ENCODE peak calls at places on chromosome X, in nine cellular contexts. One of them, this sample, is unnamed.

GRCh38 chrX:154002215-154002719 is 17.4 kb downstream of the IRAK1 start:
- DNase-seq in M059J: peak
- DNase-seq in NCI-H1417: peak
- DNase-seq in GM04503: peak
- DNase-seq in head of caudate nucleus: peak
- DNase-seq in ureter: no peak
- DNase-seq in iPS-NIHi11: no peak
- DNase-seq in retina: peak
- DNase-seq in activated CD4-positive, alpha-beta T cell treated with anti-CD3 and anti-CD28 coated beads, Interleukin-2, amount 50 U/mL, for 24 hours: no peak
- DNase-seq in this sample: no peak

GRCh38 chrX:35439692-35440091 is 358.4 kb upstream of the MAGEB16 start:
- DNase-seq in ureter: no peak
- DNase-seq in GM04503: no peak
- DNase-seq in activated CD4-positive, alpha-beta T cell treated with anti-CD3 and anti-CD28 coated beads, Interleukin-2, amount 50 U/mL, for 24 hours: no peak
- DNase-seq in NCI-H1417: no peak
- DNase-seq in head of caudate nucleus: no peak
- DNase-seq in iPS-NIHi11: no peak
- DNase-seq in retina: no peak
- DNase-seq in M059J: no peak
- DNase-seq in this sample: no peak

GRCh38 chrX:112736310-112736709 is 56.6 kb upstream of the LHFPL1 start:
- DNase-seq in head of caudate nucleus: no peak
- DNase-seq in iPS-NIHi11: no peak
- DNase-seq in retina: no peak
- DNase-seq in GM04503: no peak
- DNase-seq in ureter: no peak
- DNase-seq in activated CD4-positive, alpha-beta T cell treated with anti-CD3 and anti-CD28 coated beads, Interleukin-2, amount 50 U/mL, for 24 hours: no peak
- DNase-seq in NCI-H1417: no peak
- DNase-seq in M059J: no peak
- DNase-seq in this sample: no peak

GRCh38 chrX:110167952-110168451 is 149.9 kb downstream of the AMMECR1 start:
- DNase-seq in ureter: no peak
- DNase-seq in iPS-NIHi11: peak
- DNase-seq in NCI-H1417: no peak
- DNase-seq in head of caudate nucleus: peak
- DNase-seq in GM04503: no peak
- DNase-seq in M059J: peak
- DNase-seq in activated CD4-positive, alpha-beta T cell treated with anti-CD3 and anti-CD28 coated beads, Interleukin-2, amount 50 U/mL, for 24 hours: peak
- DNase-seq in retina: no peak
- DNase-seq in this sample: no peak

GRCh38 chrX:97898798-97899197 is 1015.1 kb downstream of the RPA4 start:
- DNase-seq in activated CD4-positive, alpha-beta T cell treated with anti-CD3 and anti-CD28 coated beads, Interleukin-2, amount 50 U/mL, for 24 hours: no peak
- DNase-seq in NCI-H1417: no peak
- DNase-seq in retina: no peak
- DNase-seq in iPS-NIHi11: no peak
- DNase-seq in ureter: no peak
- DNase-seq in GM04503: peak
- DNase-seq in M059J: peak
- DNase-seq in head of caudate nucleus: no peak
- DNase-seq in this sample: no peak

GRCh38 chrX:51406688-51407519 is 74.3 kb downstream of the NUDT10 start:
- DNase-seq in GM04503: no peak
- DNase-seq in iPS-NIHi11: no peak
- DNase-seq in head of caudate nucleus: no peak
- DNase-seq in ureter: no peak
- DNase-seq in retina: no peak
- DNase-seq in activated CD4-positive, alpha-beta T cell treated with anti-CD3 and anti-CD28 coated beads, Interleukin-2, amount 50 U/mL, for 24 hours: no peak
- DNase-seq in M059J: no peak
- DNase-seq in NCI-H1417: no peak
- DNase-seq in this sample: no peak

GRCh38 chrX:115324194-115324593 is 34.7 kb downstream of the LUZP4 start:
- DNase-seq in ureter: no peak
- DNase-seq in retina: no peak
- DNase-seq in GM04503: no peak
- DNase-seq in iPS-NIHi11: no peak
- DNase-seq in head of caudate nucleus: peak
- DNase-seq in activated CD4-positive, alpha-beta T cell treated with anti-CD3 and anti-CD28 coated beads, Interleukin-2, amount 50 U/mL, for 24 hours: no peak
- DNase-seq in M059J: peak
- DNase-seq in NCI-H1417: no peak
- DNase-seq in this sample: no peak

GRCh38 chrX:45710081-45710801 is 509.6 kb upstream of the DIPK2B start:
- DNase-seq in iPS-NIHi11: no peak
- DNase-seq in activated CD4-positive, alpha-beta T cell treated with anti-CD3 and anti-CD28 coated beads, Interleukin-2, amount 50 U/mL, for 24 hours: peak
- DNase-seq in ureter: no peak
- DNase-seq in head of caudate nucleus: no peak
- DNase-seq in M059J: peak
- DNase-seq in NCI-H1417: no peak
- DNase-seq in retina: no peak
- DNase-seq in GM04503: peak
- DNase-seq in this sample: no peak

GRCh38 chrX:1528186-1528883 is 8.7 kb downstream of the P2RY8 start:
- DNase-seq in ureter: peak
- DNase-seq in GM04503: no peak
- DNase-seq in NCI-H1417: no peak
- DNase-seq in iPS-NIHi11: no peak
- DNase-seq in M059J: no peak
- DNase-seq in activated CD4-positive, alpha-beta T cell treated with anti-CD3 and anti-CD28 coated beads, Interleukin-2, amount 50 U/mL, for 24 hours: no peak
- DNase-seq in head of caudate nucleus: no peak
- DNase-seq in retina: no peak
- DNase-seq in this sample: no peak

GRCh38 chrX:9091253-9091652 is 57.3 kb upstream of the FAM9B start:
- DNase-seq in ureter: no peak
- DNase-seq in GM04503: no peak
- DNase-seq in iPS-NIHi11: no peak
- DNase-seq in activated CD4-positive, alpha-beta T cell treated with anti-CD3 and anti-CD28 coated beads, Interleukin-2, amount 50 U/mL, for 24 hours: no peak
- DNase-seq in retina: no peak
- DNase-seq in NCI-H1417: no peak
- DNase-seq in M059J: no peak
- DNase-seq in head of caudate nucleus: no peak
- DNase-seq in this sample: no peak

GRCh38 chrX:52983526-52983925 is 25.2 kb upstream of the FAM156A start:
- DNase-seq in ureter: peak
- DNase-seq in iPS-NIHi11: no peak
- DNase-seq in NCI-H1417: no peak
- DNase-seq in GM04503: no peak
- DNase-seq in M059J: no peak
- DNase-seq in head of caudate nucleus: no peak
- DNase-seq in retina: no peak
- DNase-seq in activated CD4-positive, alpha-beta T cell treated with anti-CD3 and anti-CD28 coated beads, Interleukin-2, amount 50 U/mL, for 24 hours: no peak
- DNase-seq in this sample: no peak

GRCh38 chrX:152632445-152633097 is 5.1 kb upstream of the GABRQ start:
- DNase-seq in M059J: peak
- DNase-seq in NCI-H1417: peak
- DNase-seq in iPS-NIHi11: peak
- DNase-seq in ureter: peak
- DNase-seq in GM04503: peak
- DNase-seq in retina: peak
- DNase-seq in activated CD4-positive, alpha-beta T cell treated with anti-CD3 and anti-CD28 coated beads, Interleukin-2, amount 50 U/mL, for 24 hours: peak
- DNase-seq in head of caudate nucleus: peak
- DNase-seq in this sample: peak

GRCh38 chrX:136159615-136160025 is 12.3 kb downstream of the FHL1 start:
- DNase-seq in retina: no peak
- DNase-seq in ureter: no peak
- DNase-seq in head of caudate nucleus: no peak
- DNase-seq in NCI-H1417: no peak
- DNase-seq in GM04503: no peak
- DNase-seq in activated CD4-positive, alpha-beta T cell treated with anti-CD3 and anti-CD28 coated beads, Interleukin-2, amount 50 U/mL, for 24 hours: no peak
- DNase-seq in iPS-NIHi11: no peak
- DNase-seq in M059J: no peak
- DNase-seq in this sample: no peak

GRCh38 chrX:54529166-54529558 is 857 bp upstream of the GNL3L start:
- DNase-seq in NCI-H1417: no peak
- DNase-seq in GM04503: no peak
- DNase-seq in activated CD4-positive, alpha-beta T cell treated with anti-CD3 and anti-CD28 coated beads, Interleukin-2, amount 50 U/mL, for 24 hours: no peak
- DNase-seq in ureter: no peak
- DNase-seq in iPS-NIHi11: no peak
- DNase-seq in head of caudate nucleus: no peak
- DNase-seq in retina: no peak
- DNase-seq in M059J: no peak
- DNase-seq in this sample: no peak

GRCh38 chrX:40922307-40922706 is 162.9 kb upstream of the USP9X start:
- DNase-seq in M059J: peak
- DNase-seq in head of caudate nucleus: no peak
- DNase-seq in GM04503: no peak
- DNase-seq in activated CD4-positive, alpha-beta T cell treated with anti-CD3 and anti-CD28 coated beads, Interleukin-2, amount 50 U/mL, for 24 hours: no peak
- DNase-seq in iPS-NIHi11: peak
- DNase-seq in retina: no peak
- DNase-seq in ureter: no peak
- DNase-seq in NCI-H1417: no peak
- DNase-seq in this sample: no peak

GRCh38 chrX:136094962-136095361 is 52.4 kb upstream of the FHL1 start:
- DNase-seq in iPS-NIHi11: no peak
- DNase-seq in activated CD4-positive, alpha-beta T cell treated with anti-CD3 and anti-CD28 coated beads, Interleukin-2, amount 50 U/mL, for 24 hours: no peak
- DNase-seq in M059J: peak
- DNase-seq in GM04503: no peak
- DNase-seq in ureter: no peak
- DNase-seq in retina: no peak
- DNase-seq in NCI-H1417: no peak
- DNase-seq in head of caudate nucleus: no peak
- DNase-seq in this sample: no peak

GRCh38 chrX:13078739-13079444 is 34.5 kb upstream of the FAM9C start:
- DNase-seq in GM04503: peak
- DNase-seq in iPS-NIHi11: no peak
- DNase-seq in M059J: peak
- DNase-seq in NCI-H1417: no peak
- DNase-seq in head of caudate nucleus: peak
- DNase-seq in activated CD4-positive, alpha-beta T cell treated with anti-CD3 and anti-CD28 coated beads, Interleukin-2, amount 50 U/mL, for 24 hours: no peak
- DNase-seq in retina: peak
- DNase-seq in ureter: no peak
- DNase-seq in this sample: no peak

GRCh38 chrX:9873952-9874351 is 87.7 kb downstream of the SHROOM2 start:
- DNase-seq in GM04503: no peak
- DNase-seq in NCI-H1417: peak
- DNase-seq in head of caudate nucleus: peak
- DNase-seq in retina: no peak
- DNase-seq in activated CD4-positive, alpha-beta T cell treated with anti-CD3 and anti-CD28 coated beads, Interleukin-2, amount 50 U/mL, for 24 hours: peak
- DNase-seq in M059J: peak
- DNase-seq in ureter: no peak
- DNase-seq in iPS-NIHi11: no peak
- DNase-seq in this sample: no peak